ENCODE peak calls at places on chromosomes 1 and 21, in six cellular contexts. I is HCT116, G is esophagus squamous epithelium, H is A673, Y is fibroblast of lung, X is astrocyte. L is an unnamed sample.
A peak's percentile ranks its signal among the peaks of the same experiment; 100 is the strongest.

GRCh38 chr1:193498088-193498605 is 311.7 kb upstream of the B3GALT2 start:
- DNase-seq in Y (no peak), G (no peak), I (no peak), X (no peak), H (no peak), L (no peak)

GRCh38 chr1:207695943-207696342 is 51.0 kb downstream of the CR1L start:
- DNase-seq in I (no peak), G (no peak), H (no peak), Y (no peak), X (no peak), L (no peak)

GRCh38 chr1:24294757-24295371 is 24.3 kb upstream of the GRHL3 start:
- DNase-seq in H (peak; percentile 51), I (no peak), Y (peak; percentile 71), X (peak; percentile 69), G (no peak), L (no peak)

GRCh38 chr1:230834292-230834691 is 34.0 kb downstream of the C1orf198 start:
- DNase-seq in Y (no peak), I (no peak), G (no peak), H (no peak), X (no peak), L (no peak)

GRCh38 chr1:214584805-214585766 is 17.9 kb upstream of the CENPF start:
- DNase-seq in H (peak; percentile 80), G (no peak), I (peak; percentile 40), Y (peak; percentile 69), X (peak; percentile 60), L (no peak)

GRCh38 chr1:65503427-65503826 is 83.0 kb downstream of the LEPR start:
- DNase-seq in H (no peak), I (no peak), Y (peak; percentile 35), X (no peak), G (no peak), L (no peak)

GRCh38 chr1:218521414-218522169 is 176.5 kb downstream of the TGFB2 start:
- DNase-seq in I (peak; percentile 41), Y (no peak), H (peak; percentile 82), G (no peak), X (no peak), L (peak; percentile 15)

GRCh38 chr1:214698589-214698988 is 95.6 kb downstream of the CENPF start:
- DNase-seq in Y (no peak), X (no peak), G (no peak), I (no peak), H (no peak), L (no peak)

GRCh38 chr21:21163904-21164303 is 165.7 kb downstream of the NCAM2 start:
- DNase-seq in Y (peak; percentile 71), H (peak; percentile 81), X (peak; percentile 51), I (peak; percentile 7), G (no peak), L (no peak)

GRCh38 chr1:17161137-17161700 is 42.0 kb upstream of the PADI2 start:
- DNase-seq in I (no peak), H (no peak), Y (no peak), G (no peak), X (no peak), L (no peak)

GRCh38 chr1:208008534-208008933 is 97.6 kb upstream of the CD34 start:
- DNase-seq in I (no peak), G (no peak), Y (peak; percentile 41), H (no peak), X (peak; percentile 28), L (no peak)

GRCh38 chr1:43936470-43937151 is 3.0 kb downstream of the ARTN start:
- DNase-seq in I (no peak), X (no peak), H (no peak), G (no peak), Y (peak; percentile 45), L (peak; percentile 43)

GRCh38 chr1:95701450-95702173 is 467.6 kb downstream of the RWDD3 start:
- DNase-seq in H (no peak), I (no peak), Y (no peak), X (no peak), G (no peak), L (no peak)

GRCh38 chr1:156858555-156858956 is 361 bp downstream of the INSRR start:
- DNase-seq in Y (no peak), G (no peak), H (no peak), X (no peak), I (no peak), L (no peak)

GRCh38 chr1:47438321-47439150 is 692 bp downstream of the FOXD2 start:
- DNase-seq in H (peak; percentile 42), G (no peak), X (no peak), I (no peak), Y (no peak), L (no peak)

GRCh38 chr1:6412896-6413295 is 6.8 kb downstream of the HES2 start:
- DNase-seq in Y (peak; percentile 62), X (peak; percentile 49), I (no peak), G (no peak), H (no peak), L (no peak)

GRCh38 chr1:239987103-239987745 is 104.5 kb upstream of the FMN2 start:
- DNase-seq in Y (peak; percentile 40), H (peak; percentile 6), I (peak; percentile 15), G (no peak), X (peak; percentile 29), L (no peak)

GRCh38 chr1:81703736-81704463 is 96.8 kb upstream of the ADGRL2 start:
- DNase-seq in I (no peak), H (no peak), Y (peak; percentile 64), X (peak; percentile 40), G (no peak), L (no peak)

GRCh38 chr1:39333296-39333695 is 128.8 kb downstream of the MACF1 start:
- DNase-seq in G (no peak), I (no peak), Y (no peak), X (no peak), H (no peak), L (no peak)

GRCh38 chr1:212488436-212489283 is 55.9 kb downstream of the NENF start:
- DNase-seq in Y (peak; percentile 83), X (peak; percentile 85), I (no peak), H (no peak), G (no peak), L (peak; percentile 52)

GRCh38 chr21:34915364-34915834 is 133.7 kb downstream of the RUNX1 start:
- DNase-seq in G (no peak), H (no peak), I (no peak), X (peak; percentile 76), Y (peak; percentile 78), L (no peak)

GRCh38 chr1:185337221-185337620 is 20.2 kb upstream of the IVNS1ABP start:
- DNase-seq in I (no peak), G (no peak), Y (no peak), H (no peak), X (no peak), L (no peak)

DNA sequence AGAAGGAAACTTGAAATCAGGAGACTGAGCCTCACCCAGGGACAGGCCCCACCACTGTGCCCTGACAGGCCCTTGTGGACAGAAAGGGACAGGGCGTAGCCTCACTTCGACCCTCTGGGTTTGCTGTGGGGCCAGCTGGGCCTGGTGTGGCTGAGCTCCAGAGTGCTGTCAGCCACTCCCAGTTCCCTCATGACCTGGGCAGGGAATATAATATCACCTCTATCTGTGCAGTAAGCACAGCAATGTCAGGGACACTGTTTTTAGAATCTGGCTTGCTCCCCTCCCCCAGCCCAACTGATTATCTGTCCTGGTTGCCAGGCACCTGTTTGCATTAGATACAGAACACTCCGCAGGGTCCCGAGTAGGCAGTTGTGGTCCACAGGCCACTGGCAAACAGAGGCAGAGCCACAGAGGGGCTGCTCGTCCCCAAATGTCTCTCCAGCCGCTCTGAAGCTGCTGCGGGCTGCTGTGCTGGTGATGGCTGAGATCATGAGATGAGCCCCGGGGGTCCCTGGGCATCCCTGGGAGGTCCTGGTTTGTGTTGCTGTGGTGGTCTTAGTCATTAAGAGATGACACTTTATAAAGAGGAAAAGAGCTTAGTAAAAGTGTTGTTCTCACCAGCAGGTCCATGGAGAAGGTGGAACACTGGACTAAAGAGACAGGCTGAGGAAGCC is 51.6 kb downstream of the ETS2 start:
- DNase-seq in X (no peak), I (no peak), H (no peak), G (no peak), Y (no peak), L (no peak)
- TF ChIP-seq CTCF in X (no peak), I (no peak), H (no peak), G (no peak), Y (no peak), L (no peak)

GRCh38 chr1:63651110-63651776 is 58.0 kb downstream of the PGM1 start:
- DNase-seq in X (peak; percentile 66), I (no peak), Y (peak; percentile 74), G (no peak), H (peak; percentile 10), L (no peak)
- H3K4me3 ChIP-seq in X (no peak overlapping the region), I (no peak overlapping the region), Y (no peak overlapping the region), G (no peak overlapping the region), H (no peak overlapping the region), L (no peak overlapping the region)

DNA sequence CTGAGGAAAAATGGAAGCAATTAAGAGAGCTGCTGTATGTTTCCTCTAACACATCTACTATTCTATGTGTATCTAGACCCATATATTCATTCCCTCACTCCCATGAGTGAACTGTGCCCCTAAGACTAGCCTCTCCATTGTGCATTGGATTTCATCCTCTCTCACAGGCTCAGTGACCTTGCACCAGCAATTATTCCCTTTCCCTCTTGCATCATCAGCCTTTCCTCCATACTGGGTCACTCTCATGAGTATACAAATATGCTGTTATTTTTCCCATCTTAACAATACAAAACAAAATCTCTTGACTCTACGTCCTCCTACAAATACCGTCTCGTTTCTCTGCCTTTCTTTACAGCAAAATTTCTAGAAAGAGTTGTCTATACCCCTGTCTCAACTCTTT is 29.4 kb upstream of the METTL18 start:
- DNase-seq in Y (no peak), I (no peak), G (no peak), X (no peak), H (no peak), L (no peak)
- H3K36me3 ChIP-seq in Y (no peaks in the 10 kb centered on the region), I (peaks cover 6% of the 10 kb centered on the region), G (no peaks in the 10 kb centered on the region), X (peaks cover 13% of the 10 kb centered on the region), H (peaks cover 38% of the 10 kb centered on the region), L (peaks cover 4% of the 10 kb centered on the region)

GRCh38 chr1:119827010-119827409 is 15.8 kb upstream of the REG4 start:
- DNase-seq in I (no peak), X (no peak), G (no peak), Y (no peak), H (peak; percentile 48), L (no peak)
- TF ChIP-seq CTCF in I (no peak), X (peak; percentile 44), G (no peak), Y (peak; percentile 40), H (peak; percentile 58), L (peak; percentile 56)